ENCODE peak calls at places on chromosomes 11 and 22, in five cellular contexts. K is activated naive CD4-positive, alpha-beta T cell; I is fibroblast of lung; X is activated naive CD8-positive, alpha-beta T cell treated with anti-CD3 and anti-CD28 coated beads, Interleukin-2, amount 50 U/mL, for 24 hours; G is heart right ventricle. N is an unnamed sample.
A peak's percentile ranks its signal among the peaks of the same experiment; 100 is the strongest.

GRCh38 chr11:68014157-68014965 is 4.2 kb downstream of the ALDH3B1 start:
- DNase-seq in K (no peak), I (peak; percentile 94), X (no peak), G (no peak), N (peak; percentile 92)

GRCh38 chr11:123235687-123236261 is 40.7 kb upstream of the CLMP start:
- DNase-seq in G (no peak), I (peak; percentile 89), X (no peak), K (no peak), N (no peak)

GRCh38 chr22:40023226-40023925 is 28.6 kb downstream of the FAM83F start:
- DNase-seq in I (no peak), K (no peak), X (no peak), G (no peak), N (no peak)

GRCh38 chr22:37904572-37905533 is 1.2 kb upstream of the MICALL1 start:
- DNase-seq in I (peak; percentile 99), K (no peak), X (peak; percentile 48), G (peak; percentile 33), N (peak; percentile 67)

GRCh38 chr11:45798793-45799441 is 6.0 kb upstream of the SLC35C1 start:
- DNase-seq in G (no peak), I (peak; percentile 75), K (no peak), X (no peak), N (no peak)

GRCh38 chr11:117045196-117045595 is 53.0 kb downstream of the SIK3 start:
- DNase-seq in X (no peak), I (peak; percentile 82), G (no peak), K (no peak), N (no peak)

GRCh38 chr11:96242191-96242845 is 100.7 kb downstream of the MAML2 start:
- DNase-seq in K (no peak), X (no peak), G (no peak), I (peak; percentile 75), N (no peak)

GRCh38 chr11:27700351-27701261 is at the start of gene BDNF:
- DNase-seq in G (no peak), X (peak; percentile 15), K (no peak), I (peak; percentile 45), N (peak; percentile 21)

GRCh38 chr22:47301820-47302475 is 539.5 kb downstream of the TBC1D22A start:
- DNase-seq in I (no peak), X (no peak), K (no peak), G (no peak), N (no peak)

GRCh38 chr11:65778901-65779668 is 1.7 kb downstream of the AP5B1 start:
- DNase-seq in I (no peak), X (no peak), G (no peak), K (no peak), N (no peak)

N was measured in adrenal gland.